ENCODE peak calls at places on chromosomes 13 and 19, in ten cellular contexts. One of them, this sample, is unnamed.

GRCh38 chr13:110319774-110320509 is 12.9 kb downstream of the COL4A2 start:
- DNase-seq in activated gamma-delta T cell treated with Interleukin-2 at 50 U/mL for 16 hours: no peak
- DNase-seq in immature natural killer cell: no peak
- DNase-seq in H54: peak
- DNase-seq in T-cell: no peak
- DNase-seq in pons: no peak
- DNase-seq in activated CD4-positive, alpha-beta T cell treated with anti-CD3 and anti-CD28 coated beads, Interleukin-2, amount 50 U/mL, for 1 hour: no peak
- DNase-seq in WTC11: no peak
- DNase-seq in EL: peak
- DNase-seq in CD4-positive, alpha-beta T cell: no peak
- DNase-seq in this sample: no peak

GRCh38 chr19:504634-505033 is 2.7 kb upstream of the TPGS1 start:
- DNase-seq in H54: no peak
- DNase-seq in WTC11: no peak
- DNase-seq in EL: no peak
- DNase-seq in T-cell: no peak
- DNase-seq in immature natural killer cell: no peak
- DNase-seq in CD4-positive, alpha-beta T cell: no peak
- DNase-seq in pons: no peak
- DNase-seq in activated gamma-delta T cell treated with Interleukin-2 at 50 U/mL for 16 hours: no peak
- DNase-seq in activated CD4-positive, alpha-beta T cell treated with anti-CD3 and anti-CD28 coated beads, Interleukin-2, amount 50 U/mL, for 1 hour: no peak
- DNase-seq in this sample: no peak

GRCh38 chr19:46727757-46728156 is 10.8 kb upstream of the PRKD2 start:
- DNase-seq in H54: no peak
- DNase-seq in T-cell: no peak
- DNase-seq in pons: no peak
- DNase-seq in WTC11: no peak
- DNase-seq in activated gamma-delta T cell treated with Interleukin-2 at 50 U/mL for 16 hours: no peak
- DNase-seq in activated CD4-positive, alpha-beta T cell treated with anti-CD3 and anti-CD28 coated beads, Interleukin-2, amount 50 U/mL, for 1 hour: no peak
- DNase-seq in immature natural killer cell: no peak
- DNase-seq in EL: no peak
- DNase-seq in CD4-positive, alpha-beta T cell: no peak
- DNase-seq in this sample: no peak

GRCh38 chr19:35596366-35596999 is 10.5 kb downstream of the PMIS2 start:
- DNase-seq in activated gamma-delta T cell treated with Interleukin-2 at 50 U/mL for 16 hours: no peak
- DNase-seq in T-cell: no peak
- DNase-seq in WTC11: no peak
- DNase-seq in H54: peak
- DNase-seq in EL: peak
- DNase-seq in activated CD4-positive, alpha-beta T cell treated with anti-CD3 and anti-CD28 coated beads, Interleukin-2, amount 50 U/mL, for 1 hour: no peak
- DNase-seq in CD4-positive, alpha-beta T cell: no peak
- DNase-seq in pons: no peak
- DNase-seq in immature natural killer cell: no peak
- DNase-seq in this sample: no peak

GRCh38 chr13:34162545-34162936 is 344.6 kb downstream of the RFC3 start:
- DNase-seq in activated CD4-positive, alpha-beta T cell treated with anti-CD3 and anti-CD28 coated beads, Interleukin-2, amount 50 U/mL, for 1 hour: no peak
- DNase-seq in CD4-positive, alpha-beta T cell: no peak
- DNase-seq in H54: no peak
- DNase-seq in immature natural killer cell: no peak
- DNase-seq in T-cell: no peak
- DNase-seq in EL: peak
- DNase-seq in activated gamma-delta T cell treated with Interleukin-2 at 50 U/mL for 16 hours: no peak
- DNase-seq in pons: no peak
- DNase-seq in WTC11: no peak
- DNase-seq in this sample: no peak

GRCh38 chr13:102260256-102260655 is 141.6 kb downstream of the FGF14 start:
- DNase-seq in activated CD4-positive, alpha-beta T cell treated with anti-CD3 and anti-CD28 coated beads, Interleukin-2, amount 50 U/mL, for 1 hour: no peak
- DNase-seq in immature natural killer cell: no peak
- DNase-seq in T-cell: no peak
- DNase-seq in CD4-positive, alpha-beta T cell: no peak
- DNase-seq in H54: no peak
- DNase-seq in pons: no peak
- DNase-seq in activated gamma-delta T cell treated with Interleukin-2 at 50 U/mL for 16 hours: no peak
- DNase-seq in EL: no peak
- DNase-seq in WTC11: no peak
- DNase-seq in this sample: no peak

GRCh38 chr13:60700994-60701393 is 304.0 kb downstream of the TDRD3 start:
- DNase-seq in immature natural killer cell: no peak
- DNase-seq in activated CD4-positive, alpha-beta T cell treated with anti-CD3 and anti-CD28 coated beads, Interleukin-2, amount 50 U/mL, for 1 hour: no peak
- DNase-seq in T-cell: no peak
- DNase-seq in pons: no peak
- DNase-seq in H54: no peak
- DNase-seq in WTC11: no peak
- DNase-seq in CD4-positive, alpha-beta T cell: no peak
- DNase-seq in activated gamma-delta T cell treated with Interleukin-2 at 50 U/mL for 16 hours: no peak
- DNase-seq in EL: no peak
- DNase-seq in this sample: no peak

GRCh38 chr19:49335784-49336481 is 727 bp downstream of the CD37 start:
- DNase-seq in EL: no peak
- DNase-seq in H54: no peak
- DNase-seq in CD4-positive, alpha-beta T cell: no peak
- DNase-seq in WTC11: peak
- DNase-seq in activated gamma-delta T cell treated with Interleukin-2 at 50 U/mL for 16 hours: no peak
- DNase-seq in immature natural killer cell: peak
- DNase-seq in activated CD4-positive, alpha-beta T cell treated with anti-CD3 and anti-CD28 coated beads, Interleukin-2, amount 50 U/mL, for 1 hour: peak
- DNase-seq in T-cell: peak
- DNase-seq in pons: no peak
- DNase-seq in this sample: no peak

GRCh38 chr13:19606152-19606551 is 27.3 kb upstream of the MPHOSPH8 start:
- DNase-seq in immature natural killer cell: no peak
- DNase-seq in pons: no peak
- DNase-seq in WTC11: no peak
- DNase-seq in EL: peak
- DNase-seq in T-cell: no peak
- DNase-seq in activated gamma-delta T cell treated with Interleukin-2 at 50 U/mL for 16 hours: no peak
- DNase-seq in H54: peak
- DNase-seq in CD4-positive, alpha-beta T cell: no peak
- DNase-seq in activated CD4-positive, alpha-beta T cell treated with anti-CD3 and anti-CD28 coated beads, Interleukin-2, amount 50 U/mL, for 1 hour: no peak
- DNase-seq in this sample: no peak

GRCh38 chr13:99018418-99019180 is 40.7 kb upstream of the DOCK9 start:
- DNase-seq in WTC11: no peak
- DNase-seq in CD4-positive, alpha-beta T cell: no peak
- DNase-seq in activated CD4-positive, alpha-beta T cell treated with anti-CD3 and anti-CD28 coated beads, Interleukin-2, amount 50 U/mL, for 1 hour: no peak
- DNase-seq in activated gamma-delta T cell treated with Interleukin-2 at 50 U/mL for 16 hours: no peak
- DNase-seq in EL: peak
- DNase-seq in T-cell: no peak
- DNase-seq in immature natural killer cell: no peak
- DNase-seq in H54: no peak
- DNase-seq in pons: no peak
- DNase-seq in this sample: no peak

GRCh38 chr19:12293771-12294307 is 844 bp downstream of the ZNF44 start:
- DNase-seq in pons: peak
- DNase-seq in H54: peak
- DNase-seq in activated gamma-delta T cell treated with Interleukin-2 at 50 U/mL for 16 hours: peak
- DNase-seq in T-cell: peak
- DNase-seq in CD4-positive, alpha-beta T cell: peak
- DNase-seq in immature natural killer cell: peak
- DNase-seq in activated CD4-positive, alpha-beta T cell treated with anti-CD3 and anti-CD28 coated beads, Interleukin-2, amount 50 U/mL, for 1 hour: peak
- DNase-seq in EL: peak
- DNase-seq in WTC11: peak
- DNase-seq in this sample: peak

GRCh38 chr13:24802074-24802473 is 38.1 kb downstream of the RNF17 start:
- DNase-seq in EL: peak
- DNase-seq in CD4-positive, alpha-beta T cell: no peak
- DNase-seq in WTC11: no peak
- DNase-seq in T-cell: no peak
- DNase-seq in H54: no peak
- DNase-seq in activated gamma-delta T cell treated with Interleukin-2 at 50 U/mL for 16 hours: no peak
- DNase-seq in immature natural killer cell: no peak
- DNase-seq in activated CD4-positive, alpha-beta T cell treated with anti-CD3 and anti-CD28 coated beads, Interleukin-2, amount 50 U/mL, for 1 hour: no peak
- DNase-seq in pons: no peak
- DNase-seq in this sample: no peak